ENCODE peak calls at places on chromosomes 1 and 21, in four cellular contexts. K is PC-3, E is GM23338, X is hepatocyte. T is an unnamed sample.

GRCh38 chr1:93716974-93717373 is 35.3 kb upstream of the BCAR3 start:
- DNase-seq in K (peak), E (no peak), X (no peak), T (peak)

GRCh38 chr1:103489881-103490280 is 35.6 kb upstream of the RNPC3 start:
- DNase-seq in K (no peak), E (peak), X (peak), T (peak)

GRCh38 chr1:37673920-37674319 is 18.4 kb upstream of the CDCA8 start:
- DNase-seq in K (no peak), E (peak), X (no peak), T (no peak)

GRCh38 chr1:198947456-198947855 is 308.6 kb downstream of the PTPRC start:
- DNase-seq in K (no peak), E (no peak), X (no peak), T (no peak)

GRCh38 chr1:151570819-151571218 is 30.7 kb downstream of the TUFT1 start:
- DNase-seq in K (no peak), E (no peak), X (no peak), T (no peak)

GRCh38 chr21:42534361-42534900 is 20.8 kb downstream of the SLC37A1 start:
- DNase-seq in K (no peak), E (no peak), X (no peak), T (no peak)

GRCh38 chr1:154342836-154343472 is 17.6 kb downstream of the ATP8B2 start:
- DNase-seq in K (no peak), E (no peak), X (no peak), T (no peak)

GRCh38 chr1:168643152-168643551 is 66.7 kb downstream of the XCL1 start:
- DNase-seq in K (no peak), E (no peak), X (no peak), T (peak)

GRCh38 chr1:173562813-173563212 is 40.1 kb downstream of the SLC9C2 start:
- DNase-seq in K (peak), E (peak), X (no peak), T (no peak)

GRCh38 chr1:243623831-243624230 is 226.2 kb downstream of the AKT3 start:
- DNase-seq in K (peak), E (no peak), X (no peak), T (peak)

GRCh38 chr1:218430346-218430745 is 85.2 kb downstream of the TGFB2 start:
- DNase-seq in K (no peak), E (no peak), X (no peak), T (no peak)

GRCh38 chr1:9711466-9712020 is 60.0 kb downstream of the PIK3CD start:
- DNase-seq in K (no peak), E (no peak), X (no peak), T (no peak)

GRCh38 chr1:24905979-24906720 is 23.9 kb downstream of the RUNX3 start:
- DNase-seq in K (no peak), E (no peak), X (no peak), T (no peak)

GRCh38 chr21:23016617-23017016 is 2018.4 kb downstream of the NCAM2 start:
- DNase-seq in K (peak), E (peak), X (peak), T (no peak)

GRCh38 chr1:74681001-74681400 is 7.4 kb upstream of the ERICH3 start:
- DNase-seq in K (no peak), E (no peak), X (no peak), T (no peak)

GRCh38 chr1:45924736-45925135 is 121.3 kb downstream of the MAST2 start:
- DNase-seq in K (no peak), E (no peak), X (peak), T (peak)

GRCh38 chr1:61083014-61083798 is 845 bp downstream of the NFIA start:
- DNase-seq in K (peak), E (peak), X (peak), T (peak)

GRCh38 chr1:184890539-184890973 is 83.8 kb downstream of the NIBAN1 start:
- DNase-seq in K (peak), E (no peak), X (no peak), T (peak)

GRCh38 chr1:28161770-28162550 is 14.5 kb downstream of the PTAFR start:
- DNase-seq in K (no peak), E (no peak), X (no peak), T (no peak)

GRCh38 chr1:7437608-7438395 is 333.3 kb upstream of the VAMP3 start:
- DNase-seq in K (no peak), E (no peak), X (no peak), T (no peak)

GRCh38 chr1:1334835-1335234 is 3.8 kb downstream of the TAS1R3 start:
- DNase-seq in K (no peak), E (peak), X (no peak), T (no peak)

GRCh38 chr1:108704501-108704900 is 8.2 kb upstream of the FNDC7 start:
- DNase-seq in K (peak), E (no peak), X (peak), T (peak)

GRCh38 chr21:14989359-14989758 is 75.4 kb downstream of the NRIP1 start:
- DNase-seq in K (no peak), E (no peak), X (no peak), T (peak)

GRCh38 chr1:189939967-189940366 is 537.7 kb downstream of the BRINP3 start:
- DNase-seq in K (peak), E (no peak), X (no peak), T (no peak)

GRCh38 chr1:86987446-86987845 is 73.0 kb downstream of the HS2ST1 start:
- DNase-seq in K (no peak), E (no peak), X (no peak), T (no peak)

GRCh38 chr1:168535536-168535935 is 8.3 kb downstream of the XCL2 start:
- DNase-seq in K (no peak), E (no peak), X (no peak), T (no peak)

GRCh38 chr1:23695667-23696066 is 4.1 kb downstream of the RPL11 start:
- DNase-seq in K (no peak), E (no peak), X (no peak), T (no peak)

GRCh38 chr1:166507347-166507746 is 331.9 kb upstream of the POGK start:
- DNase-seq in K (no peak), E (no peak), X (no peak), T (no peak)

GRCh38 chr1:171219751-171220385 is 28.4 kb upstream of the FMO1 start:
- DNase-seq in K (peak), E (peak), X (no peak), T (peak)

GRCh38 chr1:210123924-210124589 is 108.5 kb upstream of the SERTAD4 start:
- DNase-seq in K (peak), E (no peak), X (no peak), T (peak)

GRCh38 chr1:93235261-93235660 is 54.7 kb downstream of the CCDC18 start:
- DNase-seq in K (no peak), E (no peak), X (no peak), T (no peak)

GRCh38 chr1:162177126-162177525 is 107.6 kb downstream of the NOS1AP start:
- DNase-seq in K (peak), E (no peak), X (peak), T (peak)

GRCh38 chr1:26826261-26827201 is at the start of gene ZDHHC18:
- DNase-seq in K (peak), E (peak), X (peak), T (peak)

GRCh38 chr1:229410692-229411433 is 23.0 kb downstream of the ACTA1 start:
- DNase-seq in K (peak), E (peak), X (peak), T (peak)

GRCh38 chr1:218390625-218391024 is 45.5 kb downstream of the TGFB2 start:
- DNase-seq in K (peak), E (no peak), X (no peak), T (no peak)

DNA sequence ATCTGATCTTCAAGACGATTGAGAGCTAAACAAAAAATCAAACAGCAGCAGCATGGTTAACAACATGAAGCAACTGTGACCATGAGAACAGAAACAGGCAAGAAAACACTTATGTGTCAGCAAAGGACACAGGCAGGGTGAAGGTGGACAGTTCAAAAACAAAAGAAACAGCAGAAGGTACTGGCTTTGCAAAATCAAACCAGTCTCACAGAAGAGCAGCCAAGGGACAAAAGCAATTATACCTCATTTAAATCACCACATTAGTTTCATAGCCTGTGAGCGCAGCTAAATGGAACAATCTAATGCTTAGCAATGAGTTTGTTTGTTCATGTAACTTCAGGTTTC is 59.1 kb downstream of the CAPN2 start:
- DNase-seq in K (no peak), E (no peak), X (no peak), T (no peak)
- TF ChIP-seq EZH2 in K (no peak), E (no peak), X (no peak), T (no peak)

GRCh38 chr1:176205322-176205914 is 1.7 kb downstream of the COP1 start:
- DNase-seq in K (peak), E (no peak), X (no peak), T (peak)

GRCh38 chr1:176206961-176207902 is at the start of gene COP1:
- DNase-seq in K (peak), E (peak), X (peak), T (peak)

GRCh38 chr1:176203735-176204134 is 3.4 kb downstream of the COP1 start:
- DNase-seq in K (no peak), E (no peak), X (no peak), T (no peak)

GRCh38 chr1:176208034-176208433 is 948 bp upstream of the COP1 start:
- DNase-seq in K (no peak), E (peak), X (no peak), T (no peak)

GRCh38 chr1:176206006-176206960 is 803 bp downstream of the COP1 start:
- DNase-seq in K (peak), E (peak), X (peak), T (peak)
- TF ChIP-seq EZH2phosphoT487 in K (no peak), E (no peak), X (no peak), T (no peak)

DNA sequence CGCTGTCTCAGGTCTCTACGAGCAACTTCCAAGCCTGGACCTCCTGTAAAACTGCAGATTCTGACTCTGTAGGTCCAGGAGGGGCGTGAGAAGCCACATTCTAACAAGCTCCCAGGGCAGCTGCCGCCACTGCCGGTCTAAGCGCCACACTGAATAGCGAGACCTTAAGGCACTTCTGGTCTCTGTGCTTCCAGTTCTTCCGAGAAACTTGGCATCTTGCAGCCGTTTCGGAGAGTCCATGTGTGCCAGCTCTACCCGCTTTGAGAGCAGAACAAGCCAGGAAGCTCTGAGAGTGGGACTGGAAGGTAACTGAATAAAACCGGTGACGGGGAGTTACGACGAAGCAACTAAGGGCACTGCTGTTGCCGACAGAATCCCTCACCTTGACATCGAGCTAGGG is 12.5 kb downstream of the AGT start:
- DNase-seq in K (no peak), E (no peak), X (no peak), T (no peak)
- TF ChIP-seq EZH2 in K (no peak), E (no peak), X (no peak), T (no peak)

GRCh38 chr1:43073490-43074230 is 98.4 kb downstream of the EBNA1BP2 start:
- DNase-seq in K (peak), E (peak), X (peak), T (peak)
- TF ChIP-seq EZH2phosphoT487 in K (no peak), E (no peak), X (no peak), T (no peak)

GRCh38 chr1:58249371-58249728 is 297.2 kb downstream of the OMA1 start:
- DNase-seq in K (no peak), E (no peak), X (no peak), T (no peak)

GRCh38 chr1:58251415-58252073 is 295.0 kb downstream of the OMA1 start:
- DNase-seq in K (peak), E (peak), X (peak), T (peak)

GRCh38 chr1:58250587-58250948 is 296.0 kb downstream of the OMA1 start:
- DNase-seq in K (no peak), E (no peak), X (no peak), T (no peak)

GRCh38 chr1:58248067-58248466 is 298.5 kb downstream of the OMA1 start:
- DNase-seq in K (no peak), E (no peak), X (no peak), T (no peak)

DNA sequence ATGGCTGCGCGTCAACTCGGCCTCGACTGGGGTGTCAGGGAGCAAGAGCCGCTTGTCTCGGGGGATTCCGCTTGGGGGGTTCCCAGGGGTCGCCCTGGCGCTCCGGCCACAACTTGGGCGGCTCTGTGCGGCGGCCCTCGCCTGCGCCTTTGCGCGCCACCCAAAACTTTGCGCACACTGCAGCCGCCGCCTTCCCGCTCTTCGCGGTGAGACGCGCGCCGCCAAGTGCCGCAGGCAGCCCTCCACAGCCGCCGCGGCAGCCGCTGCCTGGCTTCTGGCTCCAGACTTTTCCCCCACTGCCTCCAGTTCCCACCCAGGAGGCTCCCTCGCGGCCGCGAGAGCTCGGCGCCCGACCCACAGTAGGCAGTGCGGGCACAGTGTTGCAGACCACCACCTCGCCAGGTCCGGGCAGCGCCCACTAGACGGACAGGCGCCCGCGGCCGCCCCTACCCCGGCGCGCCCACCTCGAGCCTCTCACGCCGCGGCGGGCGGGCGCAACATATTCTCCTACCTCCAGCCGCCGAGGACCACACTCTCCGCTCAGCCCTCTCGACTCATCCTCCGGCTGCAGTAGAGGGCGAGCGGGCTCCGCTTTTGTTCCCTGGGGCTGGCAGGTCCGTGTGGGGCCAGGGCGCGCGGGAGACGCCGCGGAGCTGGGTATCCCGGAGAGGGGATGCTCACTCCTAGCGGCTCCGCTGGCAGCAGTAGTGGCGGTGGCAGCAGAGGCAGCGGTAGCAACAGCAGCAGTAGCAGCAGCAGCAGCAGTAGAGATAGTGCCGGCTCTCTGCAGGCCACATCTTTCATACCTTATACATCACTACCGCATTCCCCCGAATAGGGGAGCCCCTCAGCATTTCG is 296.6 kb downstream of the OMA1 start:
- DNase-seq in K (no peak), E (peak), X (peak), T (peak)
- TF ChIP-seq EZH2 in K (no peak), E (peak), X (peak), T (no peak)

GRCh38 chr1:78088015-78088414 is 42.2 kb downstream of the GIPC2 start:
- DNase-seq in K (no peak), E (no peak), X (no peak), T (no peak)
- TF ChIP-seq EZH2phosphoT487 in K (no peak), E (no peak), X (no peak), T (no peak)

DNA sequence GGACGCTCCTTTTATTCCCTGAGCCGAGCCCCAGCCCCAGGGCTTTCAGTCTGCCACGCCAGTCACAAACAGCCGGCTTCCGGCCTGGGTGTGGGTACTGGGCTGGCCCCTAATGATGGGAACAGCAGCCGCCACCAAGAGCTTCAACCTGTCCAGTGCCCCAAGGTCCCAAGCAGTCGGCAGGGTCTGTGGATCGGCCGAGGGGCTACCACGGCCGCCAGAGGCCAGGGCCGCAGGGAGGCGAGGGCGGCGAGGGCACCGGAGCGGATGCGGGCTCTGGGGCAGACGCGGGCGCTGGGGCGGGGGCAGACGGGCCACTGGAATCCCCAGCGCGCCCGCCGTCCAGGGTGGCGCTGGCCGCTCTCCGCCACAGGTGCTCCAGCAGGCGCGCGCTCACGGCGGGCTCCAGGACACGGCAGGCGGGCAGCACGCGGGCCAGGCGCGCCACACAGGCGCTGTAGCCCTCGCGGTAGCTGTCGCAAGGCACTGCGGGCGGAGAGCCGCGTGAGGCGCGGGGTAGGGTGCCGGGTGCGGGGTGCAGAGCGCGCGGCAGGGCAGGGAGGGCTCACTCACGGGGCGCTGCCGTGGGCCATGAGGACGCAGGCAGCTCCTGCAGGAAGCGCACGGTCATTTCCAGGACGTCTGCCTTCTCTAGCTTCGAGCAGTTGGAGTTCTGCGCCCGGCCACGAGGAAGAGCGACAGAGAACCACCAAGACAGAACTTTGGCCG is 887 bp downstream of the HES2 start:
- DNase-seq in K (peak), E (peak), X (no peak), T (peak)
- TF ChIP-seq EZH2 in K (no peak), E (peak), X (peak), T (no peak)